ENCODE peak calls at places on chromosomes 2 and 18, in eight cellular contexts. Q is gastrocnemius medialis; V is hepatic stellate cell; N is CD8-positive, alpha-beta memory T cell; U is CD8-positive, alpha-beta T cell; W is NCI-H1436; H is amniotic stem cell; J is cardiac fibroblast. R is an unnamed sample.

GRCh38 chr2:238925281-238925680 is 77.4 kb downstream of the TWIST2 start:
- DNase-seq in N (no peak), V (no peak), Q (no peak), W (no peak), J (no peak), U (no peak), H (no peak), R (no peak)

GRCh38 chr2:108630567-108631405 is 88.5 kb upstream of the RANBP2 start:
- DNase-seq in W (no peak), Q (no peak), V (no peak), N (no peak), U (no peak), H (no peak), J (peak; percentile 38), R (no peak)

GRCh38 chr18:24189007-24189528 is 50.2 kb downstream of the CABYR start:
- DNase-seq in J (peak; percentile 34), H (no peak), V (no peak), Q (no peak), N (no peak), U (no peak), W (no peak), R (no peak)

GRCh38 chr18:39523281-39523680 is 1957.7 kb upstream of the CELF4 start:
- DNase-seq in N (no peak), J (peak; percentile 56), U (no peak), H (no peak), W (no peak), Q (no peak), V (no peak), R (no peak)

GRCh38 chr2:109481196-109481555 is 132.6 kb downstream of the SEPTIN10 start:
- DNase-seq in N (no peak), J (no peak), W (no peak), V (no peak), U (no peak), Q (peak; percentile 38), H (no peak), R (no peak)

GRCh38 chr18:54149078-54149697 is 75.3 kb downstream of the MBD2 start:
- DNase-seq in N (no peak), V (peak; percentile 61), H (peak; percentile 65), Q (no peak), U (no peak), J (peak; percentile 97), W (no peak), R (peak; percentile 35)

GRCh38 chr2:98555681-98556080 is 52.6 kb downstream of the COA5 start:
- DNase-seq in H (no peak), U (no peak), N (no peak), V (no peak), W (no peak), J (no peak), Q (no peak), R (no peak)

GRCh38 chr2:85199692-85200091 is 66.5 kb downstream of the TCF7L1 start:
- DNase-seq in N (no peak), V (no peak), J (peak; percentile 34), Q (no peak), W (no peak), U (no peak), H (no peak), R (no peak)

GRCh38 chr2:219252570-219252899 is 508 bp upstream of the TUBA4B start:
- DNase-seq in Q (no peak), U (no peak), H (no peak), J (no peak), V (no peak), W (no peak), N (no peak), R (no peak)

GRCh38 chr2:11930211-11930761 is 183.9 kb downstream of the LPIN1 start:
- DNase-seq in Q (no peak), W (no peak), J (no peak), U (no peak), V (no peak), H (no peak), N (no peak), R (no peak)

GRCh38 chr2:43518182-43518581 is 77.7 kb downstream of the THADA start:
- DNase-seq in Q (no peak), V (no peak), H (no peak), W (no peak), N (no peak), U (no peak), J (peak; percentile 59), R (no peak)

GRCh38 chr18:68181956-68182355 is 533.0 kb downstream of the TMX3 start:
- DNase-seq in J (peak; percentile 38), H (no peak), Q (no peak), V (no peak), W (no peak), N (no peak), U (no peak), R (no peak)

GRCh38 chr2:203890733-203891132 is 23.2 kb downstream of the CTLA4 start:
- DNase-seq in U (no peak), V (no peak), W (no peak), Q (no peak), J (no peak), N (no peak), H (no peak), R (no peak)

GRCh38 chr2:156649596-156649995 is 213.4 kb downstream of the GPD2 start:
- DNase-seq in V (no peak), U (no peak), N (no peak), H (no peak), W (no peak), J (no peak), Q (no peak), R (no peak)

GRCh38 chr2:71910277-71910676 is 237.4 kb downstream of the CYP26B1 start:
- DNase-seq in V (no peak), Q (no peak), W (no peak), U (no peak), H (no peak), J (no peak), N (no peak), R (no peak)

GRCh38 chr2:109290887-109291675 is 162.1 kb downstream of the SH3RF3 start:
- DNase-seq in J (peak; percentile 49), H (no peak), U (no peak), N (no peak), V (peak; percentile 67), W (no peak), Q (peak; percentile 56), R (no peak)

GRCh38 chr2:197309369-197310231 is 980 bp downstream of the ANKRD44 start:
- DNase-seq in V (no peak), Q (no peak), U (peak; percentile 42), H (no peak), N (peak; percentile 44), J (peak; percentile 20), W (no peak), R (peak; percentile 23)

GRCh38 chr2:233728723-233729301 is at the start of gene UGT1A3:
- DNase-seq in U (no peak), N (no peak), J (no peak), H (no peak), Q (no peak), W (no peak), V (no peak), R (no peak)

GRCh38 chr2:173090291-173090877 is 14.7 kb downstream of the MAP3K20 start:
- DNase-seq in V (peak; percentile 31), U (no peak), H (peak; percentile 64), J (peak; percentile 79), W (no peak), Q (peak; percentile 34), N (no peak), R (no peak)